ENCODE peak calls at places on chromosomes 1 and 21, in six cellular contexts. E is body of pancreas, I is endothelial cell of umbilical vein, Z is HCT116, S is pancreas, F is right cardiac atrium. B is an unnamed sample. For H3K4me1, the result is how much of the 10 kb centered on the place peaks cover.

GRCh38 chr1:229572286-229572685 is 13.8 kb upstream of the ABCB10 start:
- DNase-seq in E (no peak), F (no peak), S (no peak), I (no peak), Z (no peak), B (no peak)

GRCh38 chr1:24932284-24932683 is 2.2 kb upstream of the RUNX3 start:
- DNase-seq in I (no peak), Z (peak), E (no peak), F (peak), S (peak), B (peak)

GRCh38 chr1:97870574-97870973 is 50.3 kb downstream of the DPYD start:
- DNase-seq in E (no peak), Z (no peak), F (no peak), S (no peak), I (no peak), B (no peak)

GRCh38 chr1:13541435-13542215 is 27.8 kb upstream of the LRRC38 start:
- DNase-seq in F (no peak), S (no peak), E (no peak), I (no peak), Z (no peak), B (no peak)

GRCh38 chr1:231395051-231395995 is 26.8 kb downstream of the EGLN1 start:
- DNase-seq in Z (peak), S (no peak), I (peak), E (peak), F (no peak), B (no peak)

GRCh38 chr1:80542231-80542630 is 1258.5 kb upstream of the ADGRL2 start:
- DNase-seq in Z (no peak), E (no peak), F (no peak), I (no peak), S (no peak), B (no peak)

GRCh38 chr1:226444901-226445300 is 37.0 kb upstream of the PARP1 start:
- DNase-seq in Z (no peak), S (no peak), F (no peak), E (peak), I (no peak), B (no peak)

GRCh38 chr1:224529844-224530243 is 86.3 kb upstream of the CNIH3 start:
- DNase-seq in Z (no peak), F (no peak), I (no peak), E (no peak), S (no peak), B (no peak)

GRCh38 chr1:182197555-182197954 is 136.0 kb upstream of the ZNF648 start:
- DNase-seq in I (no peak), F (no peak), S (no peak), Z (no peak), E (peak), B (peak)

GRCh38 chr1:207239874-207240273 is 81.6 kb upstream of the CD55 start:
- DNase-seq in Z (no peak), S (no peak), I (no peak), F (no peak), E (no peak), B (no peak)

GRCh38 chr1:207242911-207243310 is 78.6 kb upstream of the CD55 start:
- DNase-seq in E (no peak), S (no peak), I (no peak), Z (no peak), F (no peak), B (no peak)

GRCh38 chr1:207241164-207241934 is 80.1 kb upstream of the CD55 start:
- DNase-seq in E (no peak), F (no peak), I (peak), Z (no peak), S (no peak), B (no peak)

GRCh38 chr1:207243756-207244408 is 77.6 kb upstream of the CD55 start:
- DNase-seq in S (no peak), E (no peak), F (no peak), I (no peak), Z (no peak), B (no peak)

GRCh38 chr1:207240325-207241095 is 81.0 kb upstream of the CD55 start:
- DNase-seq in I (peak), F (no peak), E (no peak), Z (no peak), S (no peak), B (peak)
- H3K27ac ChIP-seq in I (no peak), F (no peak), E (no peak), Z (no peak), S (no peak), B (no peak)

GRCh38 chr1:214420341-214420740 is 131.1 kb downstream of the PTPN14 start:
- DNase-seq in I (no peak), F (no peak), S (no peak), Z (no peak), E (no peak), B (no peak)
- H3K4me1 ChIP-seq in I (under half), F (under half), S (under half), Z (under half), E (under half), B (under half)

DNA sequence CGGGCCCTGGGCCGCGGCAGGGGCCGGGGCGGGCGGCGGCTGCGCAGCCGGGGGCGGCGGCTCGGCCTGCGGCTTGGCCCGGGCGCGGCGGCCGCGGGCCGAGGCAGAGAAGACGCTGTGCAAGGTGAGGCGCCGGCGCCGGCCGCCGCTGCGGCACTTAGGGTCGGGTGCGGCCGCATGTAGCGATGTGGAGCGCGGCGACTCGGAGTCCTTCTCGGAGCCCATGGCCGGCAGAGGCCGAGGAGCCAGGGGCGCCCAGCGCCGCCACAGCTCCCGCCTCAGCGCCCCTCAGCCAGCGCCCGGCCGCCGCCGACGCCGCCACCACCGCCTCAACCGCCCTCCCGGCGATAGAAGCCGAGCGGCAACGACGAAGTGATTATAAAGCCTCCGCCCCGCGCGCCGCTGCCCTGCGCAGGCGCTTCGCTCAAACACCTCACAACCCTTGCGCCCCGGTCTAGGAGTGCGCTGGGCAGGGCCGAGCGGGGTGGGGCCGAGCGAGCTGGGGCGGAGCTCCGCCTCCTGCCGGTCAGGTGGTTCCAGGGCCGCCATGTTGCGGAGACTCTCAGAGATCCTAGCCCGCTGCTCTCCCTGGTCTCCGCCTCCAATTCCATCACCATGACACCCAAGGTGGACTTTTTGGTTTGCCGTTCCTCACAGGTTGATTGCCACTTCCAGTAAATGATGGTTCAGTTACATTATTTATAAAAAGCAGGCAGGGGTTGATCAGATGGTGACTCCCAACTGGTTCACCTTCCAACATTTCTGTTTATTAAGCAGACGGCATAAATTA is at the start of gene RNF19B:
- DNase-seq in S (peak), E (peak), F (peak), I (peak), Z (peak), B (peak)
- H3K27ac ChIP-seq in S (peak), E (peak), F (peak), I (peak), Z (peak), B (peak)

GRCh38 chr1:36384542-36385409 is 948 bp downstream of the STK40 start:
- DNase-seq in F (peak), I (peak), S (peak), E (peak), Z (peak), B (peak)

GRCh38 chr1:36386262-36387140 is 777 bp upstream of the STK40 start:
- DNase-seq in I (peak), E (peak), Z (peak), S (peak), F (peak), B (peak)

GRCh38 chr1:36387141-36387949 is 1.6 kb upstream of the STK40 start:
- DNase-seq in Z (no peak), I (no peak), S (no peak), F (no peak), E (no peak), B (no peak)

GRCh38 chr1:36383240-36383639 is 2.5 kb downstream of the STK40 start:
- DNase-seq in I (no peak), Z (no peak), F (peak), S (peak), E (peak), B (no peak)

GRCh38 chr1:36385410-36386261 is at the start of gene STK40:
- DNase-seq in E (peak), S (peak), I (peak), F (peak), Z (peak), B (peak)
- H3K4me1 ChIP-seq in E (half or more), S (under half), I (under half), F (under half), Z (under half), B (under half)

GRCh38 chr1:209751627-209752231 is 4.1 kb upstream of the TRAF3IP3 start:
- DNase-seq in F (no peak), E (no peak), Z (no peak), I (no peak), S (no peak), B (no peak)
- H3K27ac ChIP-seq in F (no peak), E (no peak), Z (no peak), I (no peak), S (no peak), B (no peak)

GRCh38 chr1:247331526-247332214 is at the start of gene ZNF496:
- DNase-seq in Z (peak), I (peak), S (peak), F (peak), E (peak), B (peak)
- H3K4me1 ChIP-seq in Z (under half), I (under half), S (under half), F (under half), E (under half), B (under half)

DNA sequence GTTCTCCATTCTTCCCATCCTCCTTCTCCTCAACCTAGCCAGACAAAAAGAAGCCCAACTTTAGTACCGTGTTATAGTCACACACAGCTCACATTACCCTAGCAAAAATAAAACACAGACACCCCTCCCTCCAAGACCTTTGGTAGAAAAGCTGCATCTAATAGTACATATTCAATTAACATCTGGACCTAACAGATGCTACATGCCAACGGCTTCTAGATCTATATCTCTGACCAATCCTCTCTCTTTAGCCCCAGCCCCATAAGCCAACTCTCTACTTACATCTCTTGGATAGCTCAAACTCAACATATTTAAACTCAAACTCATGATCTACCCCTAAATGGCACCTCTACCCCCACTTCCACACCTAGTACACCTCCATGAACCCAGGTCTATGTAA is 233.1 kb downstream of the KCNH1 start:
- DNase-seq in Z (no peak), S (no peak), F (no peak), E (no peak), I (no peak), B (no peak)
- H3K27ac ChIP-seq in Z (no peak), S (no peak), F (no peak), E (no peak), I (no peak), B (no peak)

GRCh38 chr21:42471716-42472330 is 24.2 kb downstream of the RSPH1 start:
- DNase-seq in S (no peak), I (no peak), E (no peak), Z (no peak), F (no peak), B (no peak)
- H3K4me1 ChIP-seq in S (under half), I (under half), E (under half), Z (under half), F (under half), B (under half)

GRCh38 chr1:1306070-1306660 is 1.6 kb downstream of the ACAP3 start:
- DNase-seq in E (no peak), Z (no peak), S (no peak), I (no peak), F (no peak), B (no peak)

GRCh38 chr1:1302951-1303509 is 4.7 kb downstream of the ACAP3 start:
- DNase-seq in E (no peak), Z (no peak), S (no peak), F (no peak), I (no peak), B (no peak)

GRCh38 chr1:1303736-1304135 is 4.0 kb downstream of the ACAP3 start:
- DNase-seq in I (no peak), F (no peak), E (no peak), S (no peak), Z (no peak), B (no peak)

GRCh38 chr1:1305300-1306069 is 2.2 kb downstream of the ACAP3 start:
- DNase-seq in Z (no peak), E (peak), F (peak), I (peak), S (peak), B (peak)

GRCh38 chr1:1304331-1305299 is 3.1 kb downstream of the ACAP3 start:
- DNase-seq in F (peak), S (no peak), E (peak), Z (no peak), I (no peak), B (peak)
- H3K27ac ChIP-seq in F (peak), S (peak), E (peak), Z (peak), I (no peak), B (no peak)

GRCh38 chr1:7549277-7549676 is 221.8 kb upstream of the VAMP3 start:
- DNase-seq in F (no peak), E (no peak), I (peak), Z (peak), S (no peak), B (no peak)
- H3K4me1 ChIP-seq in F (under half), E (under half), I (under half), Z (under half), S (under half), B (under half)